ENCODE peak calls at places on chromosomes 4 and X, in five cellular contexts. H, V, O, Q and L are unnamed samples.

GRCh38 chr4:31185014-31185585 is 464.9 kb downstream of the PCDH7 start:
- DNase-seq in H (no peak), V (no peak), O (no peak), Q (no peak), L (no peak)

GRCh38 chr4:38717604-38718003 is 53.6 kb downstream of the KLF3 start:
- DNase-seq in H (peak), V (no peak), O (no peak), Q (peak), L (no peak)

GRCh38 chrX:16466640-16467432 is 183.1 kb upstream of the S100G start:
- DNase-seq in H (peak), V (peak), O (peak), Q (peak), L (no peak)

GRCh38 chr4:159296061-159296460 is 193.2 kb downstream of the RAPGEF2 start:
- DNase-seq in H (peak), V (no peak), O (peak), Q (peak), L (no peak)

GRCh38 chrX:108036298-108036973 is 8.4 kb upstream of the VSIG1 start:
- DNase-seq in H (peak), V (peak), O (peak), Q (peak), L (no peak)

GRCh38 chr4:138053601-138054322 is 188.4 kb downstream of the SLC7A11 start:
- DNase-seq in H (peak), V (peak), O (peak), Q (peak), L (peak)

GRCh38 chr4:44351069-44351468 is 97.5 kb downstream of the KCTD8 start:
- DNase-seq in H (peak), V (peak), O (peak), Q (peak), L (peak)

GRCh38 chr4:186780291-186781031 is 56.8 kb upstream of the FAT1 start:
- DNase-seq in H (no peak), V (no peak), O (peak), Q (no peak), L (no peak)

GRCh38 chr4:161320377-161320776 is 843.4 kb downstream of the FSTL5 start:
- DNase-seq in H (peak), V (peak), O (peak), Q (peak), L (peak)

GRCh38 chrX:148947399-148948025 is 447.1 kb downstream of the AFF2 start:
- DNase-seq in H (no peak), V (no peak), O (no peak), Q (no peak), L (no peak)

GRCh38 chr4:182795446-182796238 is 121.5 kb downstream of the DCTD start:
- DNase-seq in H (no peak), V (no peak), O (no peak), Q (no peak), L (no peak)

GRCh38 chrX:44884944-44885343 is 12.0 kb downstream of the KDM6A start:
- DNase-seq in H (no peak), V (no peak), O (no peak), Q (no peak), L (no peak)

GRCh38 chrX:1026263-1027015 is 186.0 kb downstream of the CRLF2 start:
- DNase-seq in H (no peak), V (no peak), O (no peak), Q (no peak), L (no peak)

GRCh38 chr4:143586080-143586479 is 72.6 kb downstream of the SMARCA5 start:
- DNase-seq in H (peak), V (no peak), O (no peak), Q (peak), L (peak)

GRCh38 chr4:71355045-71355444 is 16.2 kb downstream of the SLC4A4 start:
- DNase-seq in H (no peak), V (no peak), O (no peak), Q (no peak), L (no peak)

GRCh38 chr4:159077702-159078495 is 25.0 kb upstream of the RAPGEF2 start:
- DNase-seq in H (no peak), V (peak), O (peak), Q (no peak), L (peak)

GRCh38 chrX:24027086-24027485 is at the start of gene KLHL15:
- DNase-seq in H (no peak), V (no peak), O (no peak), Q (no peak), L (no peak)

GRCh38 chr4:762211-763190 is 56.9 kb downstream of the PCGF3 start:
- DNase-seq in H (peak), V (peak), O (peak), Q (peak), L (peak)

GRCh38 chr4:175805863-175806262 is 6.2 kb downstream of the GPM6A start:
- DNase-seq in H (no peak), V (no peak), O (no peak), Q (no peak), L (no peak)

GRCh38 chr4:4574792-4575191 is 32.9 kb upstream of the STX18 start:
- DNase-seq in H (peak), V (peak), O (peak), Q (peak), L (peak)

GRCh38 chrX:1292581-1293310 is 24.1 kb downstream of the CSF2RA start:
- DNase-seq in H (no peak), V (no peak), O (no peak), Q (no peak), L (no peak)

GRCh38 chr4:112416464-112416863 is 99.5 kb downstream of the NEUROG2 start:
- DNase-seq in H (no peak), V (no peak), O (peak), Q (no peak), L (no peak)

GRCh38 chr4:107950746-107951540 is 19.6 kb downstream of the CYP2U1 start:
- DNase-seq in H (peak), V (no peak), O (no peak), Q (peak), L (no peak)

GRCh38 chr4:73765296-73765695 is 24.9 kb downstream of the CXCL8 start:
- DNase-seq in H (no peak), V (no peak), O (no peak), Q (no peak), L (no peak)

GRCh38 chr4:53541577-53542206 is 49.6 kb downstream of the LNX1 start:
- DNase-seq in H (peak), V (peak), O (peak), Q (peak), L (peak)

GRCh38 chrX:21781525-21781924 is 23.6 kb upstream of the SMPX start:
- DNase-seq in H (peak), V (no peak), O (no peak), Q (no peak), L (no peak)

GRCh38 chr4:7638984-7639789 is 204.5 kb upstream of the PSAPL1 start:
- DNase-seq in H (no peak), V (peak), O (no peak), Q (no peak), L (no peak)
- TF ChIP-seq EZH2 in H (no peak), V (no peak), O (no peak), Q (no peak), L (no peak)

GRCh38 chr4:20255823-20256222 is 4.1 kb downstream of the SLIT2 start:
- DNase-seq in H (no peak), V (no peak), O (no peak), Q (peak), L (no peak)

GRCh38 chr4:20256381-20256881 is 4.7 kb downstream of the SLIT2 start:
- DNase-seq in H (peak), V (no peak), O (peak), Q (peak), L (no peak)

GRCh38 chr4:20253799-20254409 is 2.2 kb downstream of the SLIT2 start:
- DNase-seq in H (peak), V (peak), O (peak), Q (peak), L (peak)

GRCh38 chr4:20254517-20255250 is 3.0 kb downstream of the SLIT2 start:
- DNase-seq in H (peak), V (peak), O (no peak), Q (peak), L (peak)

GRCh38 chr4:20255251-20255586 is 3.5 kb downstream of the SLIT2 start:
- DNase-seq in H (no peak), V (no peak), O (no peak), Q (peak), L (peak)
- TF ChIP-seq EZH2 in H (no peak), V (peak), O (no peak), Q (no peak), L (no peak)

GRCh38 chrX:30483996-30484395 is 93.6 kb downstream of the TASL start:
- DNase-seq in H (no peak), V (no peak), O (no peak), Q (no peak), L (no peak)
- TF ChIP-seq EZH2 in H (no peak), V (no peak), O (no peak), Q (no peak), L (no peak)

GRCh38 chr4:46389301-46389761 is 597 bp downstream of the GABRA2 start:
- DNase-seq in H (no peak), V (peak), O (no peak), Q (peak), L (peak)
- TF ChIP-seq EZH2 in H (no peak), V (peak), O (no peak), Q (peak), L (peak)

GRCh38 chr4:33357121-33357520 is 2637.0 kb downstream of the PCDH7 start:
- DNase-seq in H (no peak), V (no peak), O (no peak), Q (no peak), L (peak)
- TF ChIP-seq EZH2 in H (no peak), V (no peak), O (no peak), Q (no peak), L (no peak)

DNA sequence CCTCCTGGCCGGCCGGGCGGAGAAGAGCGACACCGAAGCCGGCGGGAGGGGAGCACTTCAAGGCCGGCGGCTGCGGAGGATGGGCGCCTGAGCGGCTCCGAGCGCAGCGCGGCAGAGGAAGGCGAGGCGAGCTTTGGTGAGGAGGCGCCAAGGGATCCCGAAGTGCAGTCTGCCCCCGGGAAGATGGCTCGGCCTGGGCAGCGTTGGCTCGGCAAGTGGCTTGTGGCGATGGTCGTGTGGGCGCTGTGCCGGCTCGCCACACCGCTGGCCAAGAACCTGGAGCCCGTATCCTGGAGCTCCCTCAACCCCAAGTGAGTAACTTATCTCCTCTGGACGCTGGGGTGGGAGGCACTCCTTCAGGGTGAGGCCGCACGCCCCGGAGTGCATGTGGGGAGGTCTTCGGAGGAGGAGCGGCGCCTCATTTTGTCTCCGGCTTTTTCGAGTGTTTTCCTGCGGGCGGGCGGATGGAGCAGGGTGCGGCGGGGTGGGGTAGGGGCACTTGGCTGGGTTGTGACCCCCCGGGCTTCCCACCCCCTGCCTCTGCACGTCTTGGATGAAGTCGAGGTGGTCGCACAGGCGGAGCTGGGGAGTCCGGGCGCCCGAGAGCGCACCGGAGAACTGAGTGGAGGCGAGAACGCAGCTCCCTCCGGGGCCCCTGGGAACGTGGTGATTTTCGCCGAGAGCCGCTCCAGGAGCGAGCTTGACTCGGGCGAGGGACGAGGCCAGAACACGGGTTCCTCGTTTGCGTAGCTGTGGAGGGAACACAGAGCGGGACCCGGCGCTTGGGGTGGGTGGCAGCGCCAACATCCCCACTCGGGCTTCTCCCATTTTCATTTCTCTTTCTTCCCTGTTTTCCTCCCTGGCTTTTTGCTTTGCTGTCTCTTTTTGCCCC is 1.0 kb downstream of the EFNB1 start:
- DNase-seq in H (peak), V (peak), O (no peak), Q (peak), L (no peak)
- TF ChIP-seq EZH2 in H (no peak), V (no peak), O (no peak), Q (no peak), L (no peak)